ENCODE peak calls at places on chromosomes 1 and 21, in four cellular contexts. G is heart left ventricle, P is ovary, H is breast epithelium. F is an unnamed sample.

GRCh38 chr1:226637147-226637935 is 88.8 kb downstream of the STUM start:
- DNase-seq in G (peak; percentile 63), P (peak; percentile 67), H (no peak), F (peak; percentile 49)

GRCh38 chr1:34060901-34061415 is 104.1 kb downstream of the CSMD2 start:
- DNase-seq in G (peak; percentile 15), P (no peak), H (peak; percentile 17), F (no peak)

GRCh38 chr1:39488801-39489566 is 2.5 kb upstream of the BMP8A start:
- DNase-seq in G (no peak), P (no peak), H (no peak), F (no peak)

GRCh38 chr1:160666079-160666442 is 19.2 kb upstream of the SLAMF1 start:
- DNase-seq in G (no peak), P (no peak), H (no peak), F (no peak)

GRCh38 chr1:116754203-116754977 is at the start of gene CD2:
- DNase-seq in G (no peak), P (no peak), H (no peak), F (no peak)

GRCh38 chr21:28821276-28822063 is 171.2 kb downstream of the LTN1 start:
- DNase-seq in G (no peak), P (no peak), H (no peak), F (no peak)

GRCh38 chr1:9200441-9200840 is 34.1 kb upstream of the H6PD start:
- DNase-seq in G (no peak), P (no peak), H (no peak), F (no peak)

GRCh38 chr1:181656491-181656890 is 173.2 kb downstream of the CACNA1E start:
- DNase-seq in G (no peak), P (no peak), H (no peak), F (no peak)

GRCh38 chr1:3032371-3032862 is 11.2 kb downstream of the ACTRT2 start:
- DNase-seq in G (no peak), P (no peak), H (no peak), F (no peak)

GRCh38 chr21:31088196-31088751 is 50.0 kb upstream of the KRTAP19-8 start:
- DNase-seq in G (no peak), P (no peak), H (no peak), F (no peak)

GRCh38 chr21:31098576-31099005 is 60.3 kb upstream of the KRTAP19-8 start:
- DNase-seq in G (peak; percentile 48), P (no peak), H (peak; percentile 32), F (peak; percentile 82)

GRCh38 chr21:31092867-31093266 is 54.6 kb upstream of the KRTAP19-8 start:
- DNase-seq in G (no peak), P (no peak), H (no peak), F (no peak)
- H3K4me3 ChIP-seq in G (no peak overlapping the region), P (no peak overlapping the region), H (no peak overlapping the region), F (no peak overlapping the region)

GRCh38 chr1:152002960-152003359 is 9.3 kb upstream of the S100A10 start:
- DNase-seq in G (no peak), P (no peak), H (no peak), F (no peak)

GRCh38 chr1:151998611-151999362 is 5.1 kb upstream of the S100A10 start:
- DNase-seq in G (no peak), P (no peak), H (no peak), F (no peak)

GRCh38 chr1:152000989-152001630 is 7.5 kb upstream of the S100A10 start:
- DNase-seq in G (no peak), P (no peak), H (peak; percentile 35), F (no peak)

GRCh38 chr1:152003846-152004442 is 10.3 kb upstream of the S100A10 start:
- DNase-seq in G (no peak), P (no peak), H (no peak), F (no peak)

GRCh38 chr1:152001631-152002584 is 8.2 kb upstream of the S100A10 start:
- DNase-seq in G (peak; percentile 81), P (peak; percentile 74), H (peak; percentile 87), F (peak; percentile 90)
- H3K4me1 ChIP-seq in G (peaks cover 18% of the 10 kb centered on the region), P (no peaks in the 10 kb centered on the region), H (no peaks in the 10 kb centered on the region), F (peaks cover 2% of the 10 kb centered on the region)

GRCh38 chr1:85244271-85245053 is 15.0 kb downstream of the C1orf52 start:
- DNase-seq in G (no peak), P (no peak), H (no peak), F (no peak)
- H3K4me3 ChIP-seq in G (no peak overlapping the region), P (no peak overlapping the region), H (no peak overlapping the region), F (no peak overlapping the region)

GRCh38 chr1:235328271-235329138 is at the start of gene GGPS1:
- DNase-seq in G (peak; percentile 98), P (peak; percentile 98), H (peak; percentile 99), F (peak; percentile 97)

GRCh38 chr1:235327559-235328270 is at the start of gene ARID4B:
- DNase-seq in G (no peak), P (peak; percentile 86), H (no peak), F (no peak)

GRCh38 chr1:235330918-235331285 is 2.5 kb downstream of the GGPS1 start:
- DNase-seq in G (no peak), P (no peak), H (no peak), F (no peak)

GRCh38 chr1:235329139-235329808 is 904 bp downstream of the GGPS1 start:
- DNase-seq in G (peak; percentile 15), P (no peak), H (no peak), F (peak; percentile 50)

GRCh38 chr1:235331391-235331790 is 3.0 kb downstream of the GGPS1 start:
- DNase-seq in G (no peak), P (no peak), H (no peak), F (no peak)
- H3K4me1 ChIP-seq in G (peaks cover 43% of the 10 kb centered on the region), P (peaks cover 4% of the 10 kb centered on the region), H (peaks cover 19% of the 10 kb centered on the region), F (peaks cover 19% of the 10 kb centered on the region)